ENCODE peak calls at places on chromosomes 12 and 14, in six cellular contexts. B, M, J, H, F and Q are unnamed samples.

GRCh38 chr12:39824505-39825198 is 205.0 kb upstream of the ABCD2 start:
- DNase-seq in M (no peak), J (peak), B (peak), H (no peak), F (no peak), Q (no peak)

GRCh38 chr12:12010277-12011031 is 60.3 kb upstream of the BCL2L14 start:
- DNase-seq in M (peak), H (no peak), J (no peak), B (peak), F (peak), Q (peak)

GRCh38 chr14:74961238-74961911 is 6.0 kb upstream of the PGF start:
- DNase-seq in F (no peak), M (no peak), J (no peak), B (no peak), H (no peak), Q (no peak)

GRCh38 chr12:98373982-98374381 is 141.4 kb upstream of the TMPO start:
- DNase-seq in M (no peak), J (peak), F (no peak), B (peak), H (no peak), Q (no peak)

GRCh38 chr12:7642287-7642686 is 23.4 kb downstream of the APOBEC1 start:
- DNase-seq in B (no peak), F (no peak), J (no peak), H (no peak), M (no peak), Q (no peak)

GRCh38 chr12:65568517-65568916 is 255.8 kb upstream of the HMGA2 start:
- DNase-seq in F (no peak), M (no peak), J (peak), H (peak), B (peak), Q (no peak)

GRCh38 chr12:123907726-123908476 is 64.7 kb downstream of the CCDC92 start:
- DNase-seq in H (no peak), M (no peak), J (no peak), F (no peak), B (peak), Q (no peak)

GRCh38 chr14:52044791-52045522 is 23.9 kb downstream of the NID2 start:
- DNase-seq in H (no peak), J (peak), B (peak), F (peak), M (no peak), Q (no peak)

GRCh38 chr12:120225852-120226640 is 25.1 kb upstream of the RPLP0 start:
- DNase-seq in B (no peak), H (peak), M (peak), J (peak), F (peak), Q (peak)

GRCh38 chr14:96630281-96630680 is 128.1 kb downstream of the PAPOLA start:
- DNase-seq in B (no peak), H (no peak), M (no peak), F (no peak), J (no peak), Q (no peak)

GRCh38 chr14:53187921-53188463 is 34.9 kb upstream of the DDHD1 start:
- DNase-seq in M (no peak), H (no peak), B (no peak), F (no peak), J (no peak), Q (no peak)

GRCh38 chr14:77580964-77581505 is 35.4 kb downstream of the SPTLC2 start:
- DNase-seq in J (peak), B (peak), M (no peak), H (no peak), F (no peak), Q (peak)

GRCh38 chr12:5441497-5442236 is 9.8 kb downstream of the NTF3 start:
- DNase-seq in M (no peak), J (no peak), F (peak), H (no peak), B (no peak), Q (no peak)

GRCh38 chr14:66507722-66508546 is at the start of gene GPHN:
- DNase-seq in B (peak), M (peak), J (peak), F (peak), H (peak), Q (peak)
- TF ChIP-seq CTCF in B (peak), M (no peak), J (peak), F (peak), H (no peak), Q (peak)

DNA sequence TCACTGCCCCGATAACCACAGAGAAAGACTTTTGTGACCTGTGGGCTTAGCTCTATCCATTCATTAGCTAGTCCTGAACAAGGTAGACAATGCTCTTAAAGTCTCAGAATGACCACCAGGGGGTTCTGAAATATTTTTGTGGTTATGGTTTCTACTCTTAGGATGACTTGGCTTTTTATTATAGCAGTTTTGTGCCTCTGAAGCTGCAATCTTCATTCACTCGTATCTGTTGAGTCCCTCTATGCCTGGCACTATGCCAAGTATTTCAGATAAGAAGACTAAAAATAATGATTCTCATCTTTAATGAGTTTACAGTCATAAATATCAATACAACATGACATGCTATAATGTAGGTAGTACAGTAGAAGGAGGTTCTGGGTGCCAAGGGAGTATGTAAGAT is 130.8 kb upstream of the TRHDE start:
- DNase-seq in H (no peak), F (no peak), B (peak), M (no peak), J (peak), Q (peak)
- TF ChIP-seq CTCF in H (no peak), F (no peak), B (peak), M (no peak), J (peak), Q (peak)

GRCh38 chr12:77540097-77540496 is 290.6 kb upstream of the NAV3 start:
- DNase-seq in M (no peak), F (no peak), H (no peak), J (no peak), B (no peak), Q (no peak)
- TF ChIP-seq CTCF in M (no peak), F (no peak), H (no peak), J (no peak), B (peak), Q (peak)

GRCh38 chr14:104770072-104770579 is 17.2 kb downstream of the SIVA1 start:
- DNase-seq in H (no peak), F (no peak), B (no peak), M (peak), J (no peak), Q (no peak)

GRCh38 chr14:104771374-104771773 is 18.4 kb downstream of the SIVA1 start:
- DNase-seq in B (no peak), J (no peak), F (no peak), M (peak), H (no peak), Q (no peak)

GRCh38 chr14:104768437-104769323 is 15.7 kb downstream of the SIVA1 start:
- DNase-seq in F (peak), H (peak), M (peak), B (peak), J (peak), Q (peak)

GRCh38 chr14:104770851-104771272 is 17.9 kb downstream of the SIVA1 start:
- DNase-seq in J (no peak), F (no peak), B (peak), M (peak), H (no peak), Q (no peak)

GRCh38 chr14:104769324-104770071 is 16.6 kb downstream of the SIVA1 start:
- DNase-seq in H (no peak), M (peak), F (no peak), J (no peak), B (no peak), Q (no peak)
- TF ChIP-seq CTCF in H (no peak), M (no peak), F (no peak), J (no peak), B (no peak), Q (no peak)